ENCODE peak calls at places on chromosome 1, in five cellular contexts. One of them, this sample, is unnamed.

GRCh38 chr1:37817481-37817880 is 9.5 kb upstream of the YRDC start:
- DNase-seq in IMR-90: peak; percentile 40
- DNase-seq in tibial nerve: no peak
- DNase-seq in esophagus muscularis mucosa: no peak
- DNase-seq in stomach: peak; percentile 83
- DNase-seq in this sample: peak; percentile 64

GRCh38 chr1:168794057-168794456 is 65.1 kb upstream of the DPT start:
- DNase-seq in IMR-90: no peak
- DNase-seq in tibial nerve: no peak
- DNase-seq in esophagus muscularis mucosa: no peak
- DNase-seq in stomach: no peak
- DNase-seq in this sample: peak; percentile 22

GRCh38 chr1:227785812-227786608 is 29.5 kb upstream of the PRSS38 start:
- DNase-seq in IMR-90: no peak
- DNase-seq in tibial nerve: peak; percentile 6
- DNase-seq in esophagus muscularis mucosa: no peak
- DNase-seq in stomach: peak; percentile 23
- DNase-seq in this sample: no peak

GRCh38 chr1:54743827-54744226 is 20.5 kb downstream of the PARS2 start:
- DNase-seq in IMR-90: no peak
- DNase-seq in tibial nerve: no peak
- DNase-seq in esophagus muscularis mucosa: no peak
- DNase-seq in stomach: no peak
- DNase-seq in this sample: no peak

GRCh38 chr1:75602486-75602885 is 8.4 kb downstream of the SLC44A5 start:
- DNase-seq in IMR-90: no peak
- DNase-seq in tibial nerve: no peak
- DNase-seq in esophagus muscularis mucosa: no peak
- DNase-seq in stomach: no peak
- DNase-seq in this sample: no peak

GRCh38 chr1:30681782-30682181 is 41.6 kb downstream of the MATN1 start:
- DNase-seq in IMR-90: no peak
- DNase-seq in tibial nerve: no peak
- DNase-seq in esophagus muscularis mucosa: no peak
- DNase-seq in stomach: no peak
- DNase-seq in this sample: no peak

GRCh38 chr1:115302390-115302961 is 35.6 kb downstream of the NGF start:
- DNase-seq in IMR-90: peak; percentile 91
- DNase-seq in tibial nerve: peak; percentile 28
- DNase-seq in esophagus muscularis mucosa: no peak
- DNase-seq in stomach: no peak
- DNase-seq in this sample: peak; percentile 65

GRCh38 chr1:161510477-161510876 is 5.2 kb downstream of the FCGR2A start:
- DNase-seq in IMR-90: no peak
- DNase-seq in tibial nerve: no peak
- DNase-seq in esophagus muscularis mucosa: peak; percentile 26
- DNase-seq in stomach: no peak
- DNase-seq in this sample: no peak

GRCh38 chr1:145785481-145785880 is 38.4 kb downstream of the RNF115 start:
- DNase-seq in IMR-90: peak; percentile 16
- DNase-seq in tibial nerve: no peak
- DNase-seq in esophagus muscularis mucosa: no peak
- DNase-seq in stomach: no peak
- DNase-seq in this sample: no peak

GRCh38 chr1:68111804-68112436 is 61.5 kb upstream of the DIRAS3 start:
- DNase-seq in IMR-90: peak; percentile 93
- DNase-seq in tibial nerve: peak; percentile 41
- DNase-seq in esophagus muscularis mucosa: peak; percentile 92
- DNase-seq in stomach: peak; percentile 58
- DNase-seq in this sample: peak; percentile 46

GRCh38 chr1:109805486-109806180 is 41.9 kb upstream of the EPS8L3 start:
- DNase-seq in IMR-90: no peak
- DNase-seq in tibial nerve: no peak
- DNase-seq in esophagus muscularis mucosa: no peak
- DNase-seq in stomach: peak; percentile 61
- DNase-seq in this sample: peak; percentile 51

GRCh38 chr1:177975588-177976495 is 6.0 kb upstream of the SEC16B start:
- DNase-seq in IMR-90: peak; percentile 88
- DNase-seq in tibial nerve: no peak
- DNase-seq in esophagus muscularis mucosa: no peak
- DNase-seq in stomach: no peak
- DNase-seq in this sample: peak; percentile 72

GRCh38 chr1:20255666-20256065 is 35.0 kb upstream of the VWA5B1 start:
- DNase-seq in IMR-90: peak; percentile 78
- DNase-seq in tibial nerve: no peak
- DNase-seq in esophagus muscularis mucosa: no peak
- DNase-seq in stomach: no peak
- DNase-seq in this sample: peak; percentile 35

GRCh38 chr1:9844106-9844505 is 20.3 kb upstream of the CLSTN1 start:
- DNase-seq in IMR-90: no peak
- DNase-seq in tibial nerve: no peak
- DNase-seq in esophagus muscularis mucosa: no peak
- DNase-seq in stomach: no peak
- DNase-seq in this sample: no peak

GRCh38 chr1:212609701-212610574 is 1.4 kb downstream of the ATF3 start:
- DNase-seq in IMR-90: no peak
- DNase-seq in tibial nerve: no peak
- DNase-seq in esophagus muscularis mucosa: no peak
- DNase-seq in stomach: no peak
- DNase-seq in this sample: no peak

GRCh38 chr1:83815348-83815747 is 183.6 kb downstream of the TTLL7 start:
- DNase-seq in IMR-90: peak; percentile 58
- DNase-seq in tibial nerve: no peak
- DNase-seq in esophagus muscularis mucosa: no peak
- DNase-seq in stomach: no peak
- DNase-seq in this sample: no peak

GRCh38 chr1:16187748-16188401 is 24.6 kb downstream of the ARHGEF19 start:
- DNase-seq in IMR-90: peak; percentile 89
- DNase-seq in tibial nerve: peak; percentile 74
- DNase-seq in esophagus muscularis mucosa: no peak
- DNase-seq in stomach: peak; percentile 82
- DNase-seq in this sample: peak; percentile 79

GRCh38 chr1:194818674-194819073 is 1632.3 kb upstream of the B3GALT2 start:
- DNase-seq in IMR-90: no peak
- DNase-seq in tibial nerve: no peak
- DNase-seq in esophagus muscularis mucosa: no peak
- DNase-seq in stomach: no peak
- DNase-seq in this sample: no peak

GRCh38 chr1:15328785-15329480 is 80.8 kb upstream of the EFHD2 start:
- DNase-seq in IMR-90: peak; percentile 64
- DNase-seq in tibial nerve: no peak
- DNase-seq in esophagus muscularis mucosa: no peak
- DNase-seq in stomach: peak; percentile 63
- DNase-seq in this sample: no peak

GRCh38 chr1:161082996-161083742 is 6.2 kb downstream of the NECTIN4 start:
- DNase-seq in IMR-90: peak; percentile 92
- DNase-seq in tibial nerve: peak; percentile 40
- DNase-seq in esophagus muscularis mucosa: no peak
- DNase-seq in stomach: peak; percentile 94
- DNase-seq in this sample: peak; percentile 93

GRCh38 chr1:233473549-233474204 is 140.2 kb upstream of the KCNK1 start:
- DNase-seq in IMR-90: no peak
- DNase-seq in tibial nerve: no peak
- DNase-seq in esophagus muscularis mucosa: no peak
- DNase-seq in stomach: no peak
- DNase-seq in this sample: no peak

GRCh38 chr1:1914842-1915692 is at the start of gene CALML6:
- DNase-seq in IMR-90: no peak
- DNase-seq in tibial nerve: no peak
- DNase-seq in esophagus muscularis mucosa: no peak
- DNase-seq in stomach: no peak
- DNase-seq in this sample: no peak

GRCh38 chr1:226643701-226644540 is 95.2 kb downstream of the ITPKB start:
- DNase-seq in IMR-90: no peak
- DNase-seq in tibial nerve: no peak
- DNase-seq in esophagus muscularis mucosa: no peak
- DNase-seq in stomach: no peak
- DNase-seq in this sample: no peak

GRCh38 chr1:226644541-226645176 is 94.4 kb downstream of the ITPKB start:
- DNase-seq in IMR-90: peak; percentile 42
- DNase-seq in tibial nerve: no peak
- DNase-seq in esophagus muscularis mucosa: no peak
- DNase-seq in stomach: no peak
- DNase-seq in this sample: no peak

GRCh38 chr1:226646870-226647449 is 92.1 kb downstream of the ITPKB start:
- DNase-seq in IMR-90: no peak
- DNase-seq in tibial nerve: no peak
- DNase-seq in esophagus muscularis mucosa: no peak
- DNase-seq in stomach: no peak
- DNase-seq in this sample: no peak

GRCh38 chr1:226646026-226646869 is 92.8 kb downstream of the ITPKB start:
- DNase-seq in IMR-90: no peak
- DNase-seq in tibial nerve: no peak
- DNase-seq in esophagus muscularis mucosa: no peak
- DNase-seq in stomach: no peak
- DNase-seq in this sample: no peak

GRCh38 chr1:226645279-226645976 is 93.7 kb downstream of the ITPKB start:
- DNase-seq in IMR-90: no peak
- DNase-seq in tibial nerve: no peak
- DNase-seq in esophagus muscularis mucosa: no peak
- DNase-seq in stomach: no peak
- DNase-seq in this sample: no peak
- H3K4me1 ChIP-seq in IMR-90: peaks cover 22% of the 10 kb centered on the region
- H3K4me1 ChIP-seq in tibial nerve: peaks cover 34% of the 10 kb centered on the region
- H3K4me1 ChIP-seq in esophagus muscularis mucosa: peaks cover 50% of the 10 kb centered on the region
- H3K4me1 ChIP-seq in stomach: peaks cover 54% of the 10 kb centered on the region
- H3K4me1 ChIP-seq in this sample: peaks cover 2% of the 10 kb centered on the region

DNA sequence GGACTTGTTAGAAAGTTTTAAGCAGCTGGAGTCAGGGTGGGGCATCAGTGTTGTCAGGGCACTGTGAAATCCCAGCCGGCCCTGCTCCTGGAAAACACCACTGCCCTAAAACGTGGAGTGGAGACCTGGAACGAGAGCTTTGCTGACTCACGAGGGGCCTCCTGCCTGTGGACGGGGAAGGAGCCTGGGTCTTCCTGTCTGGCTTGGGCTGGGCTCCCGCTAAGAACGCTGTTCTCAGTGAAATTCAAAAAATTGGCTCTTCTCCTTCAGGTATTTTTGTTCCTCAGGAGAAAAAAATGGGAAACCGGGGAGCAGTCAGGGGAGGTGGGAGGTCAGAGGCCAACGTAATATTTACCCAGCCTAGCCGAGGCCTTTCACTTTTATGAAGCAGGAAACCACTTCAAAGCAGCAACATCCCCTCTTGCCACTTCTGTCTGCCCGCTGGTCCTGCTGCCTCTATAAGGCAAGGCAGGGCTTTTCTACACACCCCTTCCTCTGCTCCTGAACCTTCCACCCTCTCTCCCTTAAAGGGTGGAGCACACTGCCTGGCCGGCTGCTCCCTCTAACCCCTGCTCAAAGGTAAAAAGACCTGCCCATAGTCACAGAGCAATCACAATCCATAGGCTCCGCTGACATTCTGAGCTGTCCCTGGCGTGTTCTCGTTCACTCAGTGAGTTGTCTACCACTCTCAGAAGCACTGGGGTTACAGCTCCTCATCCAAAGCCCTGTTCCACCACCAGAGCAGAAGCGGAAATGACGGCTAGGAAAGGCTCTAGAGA is 8.0 kb downstream of the PLXNA2 start:
- DNase-seq in IMR-90: peak; percentile 71
- DNase-seq in tibial nerve: peak; percentile 28
- DNase-seq in esophagus muscularis mucosa: peak; percentile 94
- DNase-seq in stomach: peak; percentile 48
- DNase-seq in this sample: no peak
- H3K4me1 ChIP-seq in IMR-90: peaks cover 34% of the 10 kb centered on the region
- H3K4me1 ChIP-seq in tibial nerve: peaks cover 74% of the 10 kb centered on the region
- H3K4me1 ChIP-seq in esophagus muscularis mucosa: peaks cover 68% of the 10 kb centered on the region
- H3K4me1 ChIP-seq in stomach: peaks cover 100% of the 10 kb centered on the region
- H3K4me1 ChIP-seq in this sample: peaks cover 60% of the 10 kb centered on the region

DNA sequence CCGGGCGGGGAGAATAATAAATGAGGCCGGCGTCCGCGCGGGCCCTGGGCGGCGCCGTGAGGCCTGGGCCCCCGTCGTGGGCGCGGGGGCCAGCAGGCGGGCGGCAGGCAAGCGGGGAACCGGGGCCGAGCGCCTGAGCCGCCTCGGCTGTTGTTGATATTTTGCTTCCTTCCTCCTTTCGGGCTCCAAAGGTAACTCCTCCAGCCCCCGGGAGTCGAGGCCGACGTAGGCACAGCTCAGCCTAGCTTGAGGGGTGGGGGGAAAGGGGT is at the start of gene MEF2D:
- DNase-seq in IMR-90: no peak
- DNase-seq in tibial nerve: no peak
- DNase-seq in esophagus muscularis mucosa: no peak
- DNase-seq in stomach: no peak
- DNase-seq in this sample: no peak
- H3K4me1 ChIP-seq in IMR-90: peaks cover 52% of the 10 kb centered on the region
- H3K4me1 ChIP-seq in tibial nerve: peaks cover 74% of the 10 kb centered on the region
- H3K4me1 ChIP-seq in esophagus muscularis mucosa: peaks cover 69% of the 10 kb centered on the region
- H3K4me1 ChIP-seq in stomach: peaks cover 78% of the 10 kb centered on the region
- H3K4me1 ChIP-seq in this sample: peaks cover 31% of the 10 kb centered on the region

DNA sequence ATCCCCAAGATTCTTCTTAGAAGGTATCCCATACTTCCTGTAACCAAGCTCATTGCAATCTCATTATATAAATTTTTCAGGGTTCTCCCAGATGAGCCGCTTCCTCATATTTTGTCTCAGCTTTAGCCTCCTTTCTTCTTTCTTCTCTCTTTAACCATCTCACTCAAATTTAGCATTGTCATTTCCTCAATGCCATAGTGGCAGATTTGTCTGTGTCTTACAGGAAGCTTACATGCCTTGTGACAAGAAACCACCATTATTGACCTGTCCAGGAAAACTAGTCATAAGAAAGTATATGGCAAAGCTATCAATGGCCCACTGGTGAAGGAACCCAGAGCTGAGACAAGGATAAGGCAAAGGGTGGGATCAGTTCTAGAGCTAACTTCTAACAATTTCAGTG is 6.0 kb upstream of the FCRL2 start:
- DNase-seq in IMR-90: no peak
- DNase-seq in tibial nerve: no peak
- DNase-seq in esophagus muscularis mucosa: no peak
- DNase-seq in stomach: no peak
- DNase-seq in this sample: no peak
- H3K4me1 ChIP-seq in IMR-90: no peaks in the 10 kb centered on the region
- H3K4me1 ChIP-seq in tibial nerve: no peaks in the 10 kb centered on the region
- H3K4me1 ChIP-seq in esophagus muscularis mucosa: no peaks in the 10 kb centered on the region
- H3K4me1 ChIP-seq in stomach: no peaks in the 10 kb centered on the region
- H3K4me1 ChIP-seq in this sample: no peaks in the 10 kb centered on the region

GRCh38 chr1:155015527-155016230 is 13.1 kb downstream of the ZBTB7B start:
- DNase-seq in IMR-90: no peak
- DNase-seq in tibial nerve: no peak
- DNase-seq in esophagus muscularis mucosa: no peak
- DNase-seq in stomach: no peak
- DNase-seq in this sample: no peak
- H3K4me1 ChIP-seq in IMR-90: peaks cover 9% of the 10 kb centered on the region
- H3K4me1 ChIP-seq in tibial nerve: peaks cover 77% of the 10 kb centered on the region
- H3K4me1 ChIP-seq in esophagus muscularis mucosa: peaks cover 43% of the 10 kb centered on the region
- H3K4me1 ChIP-seq in stomach: peaks cover 86% of the 10 kb centered on the region
- H3K4me1 ChIP-seq in this sample: peaks cover 15% of the 10 kb centered on the region

DNA sequence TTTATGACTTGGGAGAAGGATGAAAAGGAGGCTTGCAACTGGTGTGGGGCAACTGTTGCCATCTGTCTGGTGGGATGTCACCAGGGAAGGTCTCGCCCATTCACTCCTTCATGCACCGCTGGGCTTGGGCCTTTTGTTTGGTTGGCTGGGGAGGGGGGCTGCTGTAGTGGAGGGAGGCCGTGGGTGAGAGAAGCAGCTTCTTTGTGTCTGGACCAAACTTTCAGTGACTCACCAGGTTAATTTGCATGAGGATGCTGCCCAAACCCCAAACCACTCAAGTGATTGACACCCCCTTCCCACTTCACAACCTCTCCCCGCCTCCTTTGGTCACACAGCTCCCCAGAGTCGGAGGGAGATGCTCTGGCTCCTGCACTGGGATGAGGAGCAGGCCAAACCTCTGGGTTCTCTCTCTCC is 19.7 kb downstream of the BTG2 start:
- DNase-seq in IMR-90: no peak
- DNase-seq in tibial nerve: no peak
- DNase-seq in esophagus muscularis mucosa: no peak
- DNase-seq in stomach: no peak
- DNase-seq in this sample: peak; percentile 19
- H3K4me1 ChIP-seq in IMR-90: peaks cover 10% of the 10 kb centered on the region
- H3K4me1 ChIP-seq in tibial nerve: peaks cover 80% of the 10 kb centered on the region
- H3K4me1 ChIP-seq in esophagus muscularis mucosa: peaks cover 71% of the 10 kb centered on the region
- H3K4me1 ChIP-seq in stomach: peaks cover 86% of the 10 kb centered on the region
- H3K4me1 ChIP-seq in this sample: peaks cover 5% of the 10 kb centered on the region

This sample was measured in mesendoderm.